ENCODE peak calls at places on chromosomes 4 and X, in ten cellular contexts. A, O, E, Y, W, P, V, G, I and N are unnamed samples.

GRCh38 chr4:173332963-173333657 is 1.0 kb downstream of the HMGB2 start:
- DNase-seq in A (no peak), O (no peak), E (no peak), Y (no peak), W (no peak), P (no peak), V (no peak), G (no peak), I (no peak), N (no peak)

GRCh38 chr4:5024673-5025072 is 5.4 kb upstream of the CYTL1 start:
- DNase-seq in A (no peak), O (no peak), E (no peak), Y (no peak), W (no peak), P (no peak), V (no peak), G (no peak), I (peak; percentile 80), N (no peak)

GRCh38 chr4:2843909-2844584 is 403 bp downstream of the ADD1 start:
- DNase-seq in A (no peak), O (peak; percentile 55), E (peak; percentile 39), Y (no peak), W (peak; percentile 53), P (no peak), V (peak; percentile 90), G (peak; percentile 82), I (no peak), N (peak; percentile 14)

GRCh38 chr4:40205259-40206198 is 8.7 kb downstream of the RHOH start:
- DNase-seq in A (no peak), O (no peak), E (peak; percentile 62), Y (no peak), W (no peak), P (no peak), V (no peak), G (no peak), I (no peak), N (no peak)

GRCh38 chr4:101400096-101400495 is 52.8 kb upstream of the PPP3CA start:
- DNase-seq in A (no peak), O (no peak), E (no peak), Y (no peak), W (no peak), P (no peak), V (no peak), G (no peak), I (no peak), N (no peak)

GRCh38 chrX:16838202-16839066 is 31.7 kb downstream of the RBBP7 start:
- DNase-seq in A (no peak), O (peak; percentile 41), E (no peak), Y (no peak), W (no peak), P (no peak), V (no peak), G (no peak), I (no peak), N (no peak)

GRCh38 chr4:87116230-87116629 is 104.2 kb downstream of the KLHL8 start:
- DNase-seq in A (no peak), O (no peak), E (no peak), Y (no peak), W (no peak), P (no peak), V (no peak), G (no peak), I (no peak), N (no peak)

GRCh38 chr4:34261799-34262314 is 1982.5 kb downstream of the ARAP2 start:
- DNase-seq in A (no peak), O (no peak), E (no peak), Y (no peak), W (no peak), P (no peak), V (no peak), G (no peak), I (no peak), N (no peak)

GRCh38 chrX:41084360-41085104 is 713 bp upstream of the USP9X start:
- DNase-seq in A (peak; percentile 97), O (peak; percentile 99), E (peak; percentile 91), Y (peak; percentile 89), W (peak; percentile 88), P (peak; percentile 95), V (peak; percentile 99), G (peak; percentile 100), I (peak; percentile 98), N (peak; percentile 54)

GRCh38 chrX:41084044-41084359 is 1.2 kb upstream of the USP9X start:
- DNase-seq in A (no peak), O (no peak), E (no peak), Y (no peak), W (no peak), P (no peak), V (no peak), G (no peak), I (no peak), N (no peak)

GRCh38 chrX:41085883-41086626 is 810 bp downstream of the USP9X start:
- DNase-seq in A (peak; percentile 89), O (peak; percentile 50), E (no peak), Y (no peak), W (peak; percentile 28), P (no peak), V (peak; percentile 92), G (peak; percentile 80), I (no peak), N (peak; percentile 27)

GRCh38 chrX:41086627-41086932 is 1.3 kb downstream of the USP9X start:
- DNase-seq in A (no peak), O (no peak), E (peak; percentile 78), Y (no peak), W (no peak), P (no peak), V (no peak), G (no peak), I (no peak), N (no peak)

DNA sequence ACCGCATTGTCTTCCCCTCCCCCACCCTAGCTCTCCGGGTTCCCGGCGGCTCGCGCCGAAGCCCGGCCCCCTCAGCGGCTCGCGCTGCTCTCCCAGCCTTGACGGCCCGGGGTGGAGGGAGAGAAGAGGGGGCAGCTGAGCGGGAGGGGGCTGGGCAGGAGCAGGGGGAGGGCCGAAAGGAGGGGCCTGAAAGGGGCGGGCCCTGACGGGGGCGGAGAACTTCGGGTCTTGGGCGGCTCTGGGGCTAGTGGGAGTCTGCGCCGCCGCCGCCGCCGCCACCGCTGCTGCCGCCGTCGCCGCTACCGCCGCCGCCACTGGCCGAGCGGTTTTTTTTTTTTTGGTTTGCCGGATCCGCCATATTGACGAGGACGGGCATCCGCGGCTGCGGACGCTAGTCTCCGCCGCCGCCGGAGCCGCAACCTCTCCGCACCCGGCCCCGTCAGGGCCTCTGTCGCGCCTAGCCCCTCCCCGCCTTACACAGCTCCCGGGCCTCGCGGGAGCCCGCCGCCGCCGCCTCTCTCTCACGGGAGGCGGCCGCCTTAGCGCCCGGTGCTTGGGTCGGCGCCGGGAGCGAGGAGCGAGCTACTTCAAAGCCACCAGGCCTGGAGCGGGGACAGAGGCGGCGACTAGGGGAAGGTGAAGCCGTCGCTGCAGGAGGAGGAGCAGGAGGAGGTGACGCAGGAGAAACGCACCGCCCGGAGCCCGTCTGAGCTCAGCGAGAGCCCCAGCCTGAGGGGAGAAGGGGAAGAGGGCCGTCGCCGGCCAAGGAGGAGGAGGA is at the start of gene USP9X:
- DNase-seq in A (peak; percentile 95), O (peak; percentile 92), E (peak; percentile 87), Y (peak; percentile 54), W (peak; percentile 86), P (peak; percentile 84), V (peak; percentile 98), G (peak; percentile 98), I (peak; percentile 94), N (peak; percentile 57)
- TF ChIP-seq POLR2A in A (peak; percentile 64), O (no peak), E (peak; percentile 34), Y (peak; percentile 33), W (peak; percentile 58), P (no peak), V (peak; percentile 35), G (peak; percentile 19), I (no peak), N (peak; percentile 70)

DNA sequence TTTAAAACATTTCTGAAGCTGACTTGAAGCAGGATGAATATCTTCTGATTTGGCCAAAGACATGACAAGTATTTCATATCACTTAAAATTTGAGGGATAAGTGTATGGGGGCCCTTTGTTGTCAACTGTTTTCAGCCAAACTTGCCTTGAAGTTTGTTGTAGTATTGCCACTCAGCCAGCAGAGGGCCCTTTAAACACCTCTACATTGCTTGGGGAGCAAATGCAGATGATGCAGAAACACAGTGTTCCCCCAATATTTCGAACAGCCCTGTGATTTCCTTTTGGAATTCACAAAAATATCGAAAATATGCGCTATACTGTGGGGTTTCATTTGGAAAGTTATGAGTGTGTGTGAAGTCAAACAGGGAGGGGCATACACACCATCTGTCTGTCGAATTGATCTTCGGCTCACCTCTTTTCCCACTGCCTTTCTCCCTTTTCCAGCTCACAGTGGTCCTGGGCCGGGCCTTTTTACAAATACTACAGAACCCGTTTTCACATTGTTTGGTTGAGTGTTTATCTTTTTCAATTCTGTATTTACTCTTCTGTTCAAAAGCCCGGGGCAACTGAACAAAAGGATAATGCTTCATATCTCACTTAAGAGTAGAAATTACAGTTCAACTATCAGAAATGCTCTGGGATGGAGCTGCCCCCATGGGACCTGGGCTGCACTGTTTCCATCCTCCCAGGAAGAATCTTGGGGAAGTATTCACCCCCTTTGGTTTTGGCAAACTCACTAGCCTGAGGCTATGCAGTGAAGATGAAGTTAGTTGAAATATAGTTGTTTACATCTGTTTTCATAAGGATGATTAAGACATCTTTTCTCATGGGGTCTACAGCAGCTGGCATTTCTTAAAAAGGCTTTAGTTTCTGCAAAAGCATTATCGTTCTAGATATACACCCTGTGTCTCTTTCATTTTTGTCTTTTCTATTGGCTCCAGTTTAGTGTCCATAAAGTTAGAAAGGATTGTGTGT is 137.6 kb downstream of the EGF start:
- DNase-seq in A (no peak), O (peak; percentile 47), E (peak; percentile 48), Y (peak; percentile 8), W (peak; percentile 20), P (no peak), V (no peak), G (no peak), I (no peak), N (peak; percentile 24)
- TF ChIP-seq POLR2AphosphoS5 in A (no peak), O (no peak), E (no peak), Y (no peak), W (peak; percentile 10), P (no peak), V (no peak), G (no peak), I (no peak), N (no peak)

GRCh38 chrX:153953342-153953830 is 8.9 kb upstream of the RENBP start:
- DNase-seq in A (no peak), O (peak; percentile 79), E (peak; percentile 77), Y (no peak), W (peak; percentile 28), P (peak; percentile 66), V (peak; percentile 94), G (peak; percentile 93), I (no peak), N (peak; percentile 96)

GRCh38 chrX:153953892-153954617 is 9.6 kb upstream of the RENBP start:
- DNase-seq in A (no peak), O (no peak), E (no peak), Y (no peak), W (no peak), P (no peak), V (peak; percentile 79), G (no peak), I (no peak), N (no peak)

GRCh38 chrX:153955451-153955732 is 10.9 kb upstream of the RENBP start:
- DNase-seq in A (no peak), O (no peak), E (no peak), Y (no peak), W (no peak), P (no peak), V (peak; percentile 67), G (no peak), I (no peak), N (no peak)

GRCh38 chrX:153956044-153956907 is 11.8 kb upstream of the RENBP start:
- DNase-seq in A (no peak), O (no peak), E (no peak), Y (no peak), W (no peak), P (no peak), V (peak; percentile 73), G (no peak), I (no peak), N (no peak)

DNA sequence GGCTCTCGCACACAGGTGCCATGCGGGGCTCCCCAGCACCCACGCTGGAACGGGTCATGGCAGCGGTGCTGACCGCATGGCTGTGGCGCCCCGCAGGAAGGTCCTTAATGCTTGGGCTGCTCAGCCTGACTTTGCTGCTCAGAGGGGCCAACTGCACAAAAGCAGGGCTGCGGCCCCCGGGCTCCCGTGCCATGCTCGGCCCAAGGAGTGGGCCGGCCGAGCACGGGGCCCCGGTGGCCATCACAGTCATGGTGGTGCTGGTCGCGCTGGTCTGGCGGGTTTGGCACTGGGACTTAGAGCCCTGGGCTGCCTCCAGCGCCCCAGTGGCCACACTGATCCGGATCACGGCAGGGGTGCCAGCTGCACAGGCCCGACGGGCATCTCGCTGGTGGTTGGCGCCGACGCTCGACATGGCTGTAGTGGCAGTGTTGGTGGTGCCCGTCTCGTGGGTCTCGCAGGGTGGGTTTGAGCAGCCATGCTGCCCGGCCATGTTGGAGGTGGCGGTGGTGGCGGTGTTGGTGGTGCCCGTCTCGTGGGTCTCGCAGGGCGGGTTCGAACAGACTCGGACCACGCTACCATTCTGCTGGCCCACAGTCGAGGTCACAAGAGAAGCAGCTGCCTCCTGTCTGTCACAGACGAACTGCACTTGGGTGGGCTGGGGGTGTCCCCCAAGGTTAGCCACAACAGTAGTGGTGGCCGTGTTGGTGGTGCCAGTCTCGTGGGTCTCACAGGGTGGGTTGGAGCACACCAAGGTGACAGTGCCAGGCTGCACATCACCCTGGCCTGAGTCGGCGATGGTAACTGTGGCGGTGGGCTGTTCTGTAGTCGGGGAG is 10.4 kb upstream of the RENBP start:
- DNase-seq in A (no peak), O (no peak), E (no peak), Y (no peak), W (no peak), P (no peak), V (peak; percentile 74), G (no peak), I (no peak), N (no peak)
- TF ChIP-seq POLR2A in A (no peak), O (no peak), E (no peak), Y (no peak), W (no peak), P (no peak), V (no peak), G (no peak), I (no peak), N (no peak)

DNA sequence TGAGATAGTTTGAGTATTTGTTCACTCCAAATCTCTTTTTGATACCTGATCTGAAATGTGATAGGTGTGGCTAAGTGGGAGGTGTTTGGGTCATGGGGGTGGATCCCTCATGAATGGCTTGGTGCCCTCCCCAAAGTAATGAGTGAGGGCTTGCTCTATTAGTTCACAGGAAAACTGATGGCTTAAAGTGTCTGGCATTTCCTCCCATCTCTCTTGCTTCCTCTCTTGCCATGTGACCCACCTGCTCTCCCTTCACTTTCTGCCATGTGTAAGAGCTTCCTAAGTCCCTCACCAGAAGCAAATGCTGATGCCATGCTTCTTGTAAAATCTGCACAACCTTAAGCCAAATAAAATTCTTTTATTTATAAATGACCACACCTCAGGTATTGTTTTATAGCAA is 61.1 kb downstream of the MAD2L1 start:
- DNase-seq in A (no peak), O (no peak), E (no peak), Y (no peak), W (no peak), P (no peak), V (no peak), G (no peak), I (no peak), N (no peak)
- TF ChIP-seq POLR2AphosphoS5 in A (no peak), O (no peak), E (no peak), Y (no peak), W (no peak), P (no peak), V (no peak), G (no peak), I (no peak), N (no peak)